ENCODE peak calls at places on chromosomes 13 and 19, in six cellular contexts. R is H9, S is K562, V is PC-3, C is mammary epithelial cell, A is neural progenitor cell. P is an unnamed sample.

GRCh38 chr13:70162141-70162540 is 53.9 kb upstream of the KLHL1 start:
- DNase-seq in C (no peak), S (no peak), A (peak; percentile 30), V (no peak), R (no peak), P (no peak)

GRCh38 chr13:113141591-113141950 is 16.9 kb upstream of the PROZ start:
- DNase-seq in C (no peak), R (peak; percentile 25), A (no peak), V (no peak), S (no peak), P (no peak)

GRCh38 chr19:21256722-21257121 is 72.5 kb downstream of the ZNF708 start:
- DNase-seq in C (peak; percentile 43), R (no peak), S (peak; percentile 19), A (peak; percentile 32), V (no peak), P (peak; percentile 6)

GRCh38 chr19:32223595-32224370 is 121.6 kb upstream of the ZNF507 start:
- DNase-seq in R (no peak), S (no peak), V (no peak), A (peak; percentile 30), C (peak; percentile 6), P (no peak)

GRCh38 chr19:3609779-3610719 is 3.4 kb upstream of the TBXA2R start:
- DNase-seq in S (no peak), C (no peak), V (peak; percentile 10), A (no peak), R (no peak), P (no peak)

GRCh38 chr13:48653074-48654054 is at the start of gene CYSLTR2:
- DNase-seq in S (no peak), R (no peak), V (no peak), C (no peak), A (peak; percentile 6), P (peak; percentile 56)

GRCh38 chr13:112142401-112142930 is 75.5 kb downstream of the SOX1 start:
- DNase-seq in S (no peak), R (no peak), A (no peak), C (no peak), V (no peak), P (no peak)

GRCh38 chr19:50964266-50964665 is 5.1 kb downstream of the KLK6 start:
- DNase-seq in A (no peak), C (no peak), V (no peak), S (no peak), R (no peak), P (no peak)

GRCh38 chr19:24140099-24140498 is 53.1 kb downstream of the ZNF254 start:
- DNase-seq in V (peak; percentile 89), S (no peak), A (no peak), R (no peak), C (peak; percentile 93), P (peak; percentile 95)

GRCh38 chr19:36093146-36093662 is 17.7 kb upstream of the OVOL3 start:
- DNase-seq in V (no peak), A (no peak), S (no peak), C (no peak), R (no peak), P (no peak)

GRCh38 chr13:109140777-109141354 is 511.5 kb downstream of the MYO16 start:
- DNase-seq in S (no peak), V (no peak), A (no peak), C (no peak), R (no peak), P (no peak)

GRCh38 chr13:88526186-88526852 is 855.1 kb downstream of the SLITRK5 start:
- DNase-seq in S (no peak), A (peak; percentile 60), V (no peak), R (no peak), C (no peak), P (no peak)

GRCh38 chr13:108212901-108213300 is 2.4 kb downstream of the LIG4 start:
- DNase-seq in A (no peak), C (no peak), V (no peak), S (no peak), R (no peak), P (no peak)

GRCh38 chr19:43438291-43439162 is 23.8 kb downstream of the TEX101 start:
- DNase-seq in V (peak; percentile 67), S (no peak), C (peak; percentile 46), R (no peak), A (no peak), P (peak; percentile 50)

GRCh38 chr19:31312004-31312403 is 37.2 kb downstream of the TSHZ3 start:
- DNase-seq in V (peak; percentile 10), A (no peak), R (no peak), S (no peak), C (peak; percentile 29), P (peak; percentile 89)

GRCh38 chr19:8004723-8005513 is 523 bp downstream of the ELAVL1 start:
- DNase-seq in R (no peak), C (no peak), S (no peak), V (peak; percentile 19), A (no peak), P (no peak)

GRCh38 chr13:19605161-19605955 is 28.1 kb upstream of the MPHOSPH8 start:
- DNase-seq in A (no peak), S (no peak), V (peak; percentile 91), C (peak; percentile 81), R (no peak), P (peak; percentile 72)

GRCh38 chr19:47701717-47702552 is 11.3 kb upstream of the EHD2 start:
- DNase-seq in S (no peak), C (no peak), A (no peak), V (no peak), R (no peak), P (no peak)

GRCh38 chr19:12042893-12043292 is 7.4 kb upstream of the ZNF433 start:
- DNase-seq in V (no peak), R (no peak), S (no peak), A (no peak), C (no peak), P (no peak)

GRCh38 chr19:42173695-42174094 is 41.4 kb upstream of the POU2F2 start:
- DNase-seq in C (no peak), V (no peak), R (no peak), S (no peak), A (no peak), P (no peak)

GRCh38 chr19:10603084-10603872 is 16.2 kb upstream of the AP1M2 start:
- DNase-seq in R (peak; percentile 43), C (no peak), V (no peak), S (peak; percentile 64), A (peak; percentile 54), P (no peak)

GRCh38 chr19:29524912-29525870 is 603 bp upstream of the VSTM2B start:
- DNase-seq in C (peak; percentile 9), R (peak; percentile 66), V (no peak), A (peak; percentile 66), S (no peak), P (no peak)

GRCh38 chr19:39032164-39032918 is at the start of gene FBXO27:
- DNase-seq in R (peak; percentile 94), V (peak; percentile 33), S (peak; percentile 68), C (no peak), A (peak; percentile 72), P (no peak)
- H3K9ac ChIP-seq in R (no peak within 1 kb of the TSS), V (peak within 1 kb of the TSS; percentile 57), S (peak within 1 kb of the TSS; percentile 62), C (peak within 1 kb of the TSS; percentile 53), A (no peak within 1 kb of the TSS), P (peak within 1 kb of the TSS; percentile 50)

DNA sequence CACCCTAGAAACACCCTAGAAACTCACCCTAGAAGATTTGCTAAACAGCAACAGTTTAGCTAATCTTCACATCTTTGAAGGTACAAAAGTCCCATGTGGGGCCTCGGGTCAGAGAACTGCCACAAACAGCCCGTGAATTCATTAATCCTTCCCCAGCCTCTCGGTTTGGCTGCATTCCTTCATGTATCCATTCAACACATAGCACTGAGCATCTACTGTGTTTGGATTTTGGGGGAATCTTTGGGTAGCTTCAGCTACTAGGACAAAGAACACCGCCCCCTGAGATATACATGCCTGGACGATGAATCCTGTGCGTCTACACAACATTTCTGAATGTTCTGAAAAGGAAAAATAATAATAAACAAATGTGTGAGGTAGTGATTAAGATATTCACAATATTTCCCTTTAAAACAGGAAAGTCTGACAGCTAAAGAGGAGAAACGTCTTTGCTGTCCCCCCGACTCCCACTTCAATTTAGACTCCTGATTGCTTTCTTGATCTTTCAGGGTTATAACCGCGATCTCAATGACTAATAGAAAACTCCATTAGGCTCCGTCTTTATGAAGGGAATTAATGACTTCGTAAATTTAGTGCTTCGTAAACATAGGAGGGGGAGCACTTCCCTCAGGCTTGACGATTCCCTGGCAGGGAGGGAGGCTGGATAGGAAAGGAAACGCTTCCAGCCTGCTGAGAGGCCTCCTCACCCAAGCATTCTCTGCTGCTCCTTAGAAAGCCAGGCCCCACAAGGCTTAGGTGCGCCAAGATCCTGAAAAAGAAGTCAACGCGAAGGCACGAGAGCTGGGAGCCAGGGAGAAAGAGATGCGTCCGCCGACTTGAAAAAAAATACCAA is 63.7 kb downstream of the ALOX5AP start:
- DNase-seq in S (no peak), V (no peak), R (no peak), C (no peak), A (peak; percentile 50), P (peak; percentile 77)
- H3K9ac ChIP-seq in S (no peak overlapping the region), V (no peak overlapping the region), R (no peak overlapping the region), C (no peak overlapping the region), A (no peak overlapping the region), P (peak overlapping the region; percentile 43)

GRCh38 chr13:92952161-92952560 is 274.4 kb upstream of the GPC6 start:
- DNase-seq in R (no peak), A (no peak), C (no peak), V (no peak), S (no peak), P (peak; percentile 53)
- H3K9ac ChIP-seq in R (no peak overlapping the region), A (no peak overlapping the region), C (no peak overlapping the region), V (no peak overlapping the region), S (no peak overlapping the region), P (no peak overlapping the region)

DNA sequence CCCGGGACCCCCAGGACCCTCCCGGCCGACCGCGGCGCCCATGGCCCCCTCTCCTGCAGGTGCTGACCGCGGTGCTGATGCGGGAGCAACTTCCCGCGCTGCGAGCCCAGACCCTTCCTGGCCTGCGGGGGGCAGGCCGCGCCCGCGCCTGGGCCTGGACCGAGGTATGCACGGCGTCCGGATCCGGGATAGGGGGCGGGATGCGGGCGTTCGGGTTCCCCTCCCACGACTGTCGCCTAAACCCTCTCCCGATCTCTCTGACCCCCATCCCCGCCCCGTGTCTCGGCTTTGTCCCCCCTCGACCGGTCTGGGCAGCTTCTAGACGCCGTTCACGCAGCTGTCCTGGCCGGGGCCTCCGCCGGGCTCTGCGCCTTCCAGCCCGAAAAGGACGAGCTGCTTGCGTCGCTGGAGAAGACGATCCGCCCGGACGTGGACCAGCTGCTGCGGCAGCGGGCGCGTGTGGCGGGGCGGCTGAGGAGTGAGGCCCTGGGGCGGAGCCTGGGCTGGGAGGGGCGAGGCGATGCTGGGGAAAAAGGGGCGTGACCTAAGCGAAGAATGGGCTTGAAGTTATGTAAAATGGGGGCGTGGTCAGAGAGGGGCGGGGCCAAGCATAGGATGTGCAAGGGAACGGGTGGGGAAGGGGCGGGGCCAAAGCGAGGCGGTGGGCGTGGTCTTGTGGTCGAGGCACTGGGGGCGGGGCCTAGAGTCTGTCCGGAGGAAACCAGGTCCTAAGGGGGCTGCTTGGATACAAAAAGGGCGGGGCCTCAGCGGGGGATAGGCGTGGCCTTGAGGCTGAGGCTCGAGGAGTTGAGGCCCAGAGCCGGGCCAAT is 15.9 kb upstream of the COLGALT1 start:
- DNase-seq in A (peak; percentile 98), C (peak; percentile 83), S (peak; percentile 98), V (peak; percentile 94), R (peak; percentile 100), P (peak; percentile 70)
- H3K9ac ChIP-seq in A (no peak overlapping the region), C (no peak overlapping the region), S (no peak overlapping the region), V (no peak overlapping the region), R (no peak overlapping the region), P (peak overlapping the region; percentile 50)

DNA sequence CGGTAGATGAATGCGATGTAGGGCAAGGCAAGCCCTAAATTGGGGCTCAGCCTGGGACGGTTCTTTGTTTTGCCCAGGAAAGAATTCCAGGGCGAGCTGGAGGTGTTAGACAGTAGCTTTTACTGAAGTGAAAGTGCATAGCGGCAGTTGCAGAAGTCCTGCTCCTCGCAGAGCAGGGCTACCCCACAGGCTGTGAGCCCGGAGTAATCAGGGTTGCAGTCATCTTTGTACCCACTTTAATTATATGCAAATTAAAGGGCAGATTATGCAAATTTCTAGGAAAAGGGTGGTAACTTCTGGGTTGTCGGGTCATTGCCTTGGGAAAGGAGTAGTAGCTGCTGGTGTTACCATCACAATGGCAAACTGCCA is 30.5 kb downstream of the VAV1 start:
- DNase-seq in A (no peak), C (no peak), V (no peak), R (no peak), S (no peak), P (no peak)
- H3K9ac ChIP-seq in A (no peak overlapping the region), C (no peak overlapping the region), V (no peak overlapping the region), R (no peak overlapping the region), S (no peak overlapping the region), P (no peak overlapping the region)